ENCODE peak calls at places on chromosomes 1 and 21, in four cellular contexts. Q, Y, T and L are unnamed samples.

GRCh38 chr21:32951041-32951440 is 74.7 kb upstream of the OLIG2 start:
- DNase-seq in Q (no peak), T (no peak), Y (no peak), L (no peak)

GRCh38 chr1:169860187-169860586 is 33.5 kb downstream of the SCYL3 start:
- DNase-seq in Y (no peak), T (no peak), Q (no peak), L (no peak)

GRCh38 chr1:55428944-55429931 is 214.1 kb upstream of the USP24 start:
- DNase-seq in T (peak; percentile 69), Q (peak; percentile 61), Y (peak; percentile 24), L (peak; percentile 60)

GRCh38 chr1:23999156-23999671 is 19.1 kb upstream of the SRSF10 start:
- DNase-seq in T (no peak), Q (no peak), Y (no peak), L (no peak)

GRCh38 chr1:114130846-114131525 is 22.7 kb downstream of the SYT6 start:
- DNase-seq in Y (no peak), T (no peak), Q (no peak), L (no peak)

GRCh38 chr1:228463559-228464455 is 23.4 kb upstream of the RNF187 start:
- DNase-seq in T (peak; percentile 27), Y (no peak), Q (no peak), L (no peak)

GRCh38 chr1:153288634-153289275 is 24.0 kb downstream of the PGLYRP3 start:
- DNase-seq in T (no peak), Q (peak; percentile 78), Y (no peak), L (no peak)

GRCh38 chr1:65048325-65048724 is 82.0 kb upstream of the JAK1 start:
- DNase-seq in T (no peak), Q (no peak), Y (no peak), L (no peak)

GRCh38 chr1:244104309-244105060 is 53.4 kb downstream of the ZBTB18 start:
- DNase-seq in Q (no peak), Y (no peak), T (no peak), L (no peak)

GRCh38 chr1:244599937-244600350 is 53.0 kb upstream of the DESI2 start:
- DNase-seq in Y (peak; percentile 33), Q (no peak), T (peak; percentile 37), L (no peak)

GRCh38 chr1:27321813-27322568 is at the start of gene TMEM222:
- DNase-seq in Y (peak; percentile 96), T (peak; percentile 98), Q (peak; percentile 100), L (peak; percentile 99)
- TF ChIP-seq CTCF in Y (peak; percentile 50), T (no peak), Q (peak; percentile 44), L (peak; percentile 29)

DNA sequence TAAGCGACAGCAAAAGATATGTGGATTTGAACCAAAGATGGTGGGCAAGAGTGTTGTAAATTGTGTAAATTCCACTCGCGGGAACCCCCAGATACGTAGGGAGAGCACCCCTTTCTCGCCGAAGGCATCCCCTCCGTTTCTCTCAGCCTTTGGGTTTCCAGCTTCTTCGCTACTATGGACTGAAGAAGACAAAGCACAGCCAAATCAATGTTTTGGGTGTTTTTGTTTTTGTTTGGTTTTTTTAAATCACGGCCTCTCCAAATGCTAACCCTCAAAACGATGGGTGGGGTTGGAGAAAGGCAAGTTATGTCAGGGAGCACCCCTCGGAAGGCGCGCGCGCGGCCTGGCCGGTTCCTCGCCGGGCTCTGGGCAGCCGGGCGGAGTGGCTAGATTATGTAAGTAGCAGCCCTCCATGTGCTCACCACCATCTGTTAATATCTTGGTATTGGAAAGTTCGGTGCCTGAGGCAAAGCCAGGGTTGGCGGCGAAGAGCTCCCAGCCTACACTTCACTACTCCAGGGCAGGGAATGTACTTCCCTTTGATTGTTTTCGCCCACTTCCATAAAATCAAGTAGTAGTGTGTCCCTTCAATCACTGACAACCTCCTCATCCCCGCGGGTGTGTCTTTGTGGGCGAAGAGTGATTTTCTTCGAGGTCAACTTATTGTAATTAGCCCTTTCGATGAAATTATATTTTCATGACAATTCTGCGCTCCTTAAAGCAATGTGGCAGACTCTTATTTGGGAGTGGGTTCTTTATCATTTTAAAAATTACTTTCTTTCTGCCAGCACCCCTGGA is 4.0 kb upstream of the PROX1 start:
- DNase-seq in Y (no peak), Q (peak; percentile 45), T (no peak), L (no peak)
- H3K4me3 ChIP-seq in Y (no peak overlapping the region), Q (no peak overlapping the region), T (no peak overlapping the region), L (no peak overlapping the region)

DNA sequence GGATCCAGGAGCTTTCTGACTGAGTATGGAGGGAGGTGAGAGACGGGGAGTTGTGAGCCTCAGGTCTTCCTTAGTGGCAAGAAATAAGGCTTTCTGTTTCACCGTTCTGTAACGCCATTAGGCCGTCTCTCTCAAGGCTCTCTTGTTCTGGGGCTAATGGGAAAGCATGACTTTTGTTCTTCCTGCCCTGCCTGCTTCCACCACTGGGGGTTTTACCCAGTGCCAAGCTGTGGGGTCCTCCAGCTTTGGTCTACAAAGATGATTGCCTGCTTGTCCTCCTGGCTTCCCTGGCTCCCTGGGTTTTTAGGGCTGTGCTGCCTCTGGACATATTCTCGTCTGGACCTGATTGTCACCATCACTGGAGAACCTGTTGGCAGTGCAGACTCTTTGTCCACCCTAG is 74.8 kb upstream of the TINAGL1 start:
- DNase-seq in Q (no peak), Y (no peak), T (no peak), L (no peak)
- TF ChIP-seq CTCF in Q (no peak), Y (no peak), T (no peak), L (no peak)

DNA sequence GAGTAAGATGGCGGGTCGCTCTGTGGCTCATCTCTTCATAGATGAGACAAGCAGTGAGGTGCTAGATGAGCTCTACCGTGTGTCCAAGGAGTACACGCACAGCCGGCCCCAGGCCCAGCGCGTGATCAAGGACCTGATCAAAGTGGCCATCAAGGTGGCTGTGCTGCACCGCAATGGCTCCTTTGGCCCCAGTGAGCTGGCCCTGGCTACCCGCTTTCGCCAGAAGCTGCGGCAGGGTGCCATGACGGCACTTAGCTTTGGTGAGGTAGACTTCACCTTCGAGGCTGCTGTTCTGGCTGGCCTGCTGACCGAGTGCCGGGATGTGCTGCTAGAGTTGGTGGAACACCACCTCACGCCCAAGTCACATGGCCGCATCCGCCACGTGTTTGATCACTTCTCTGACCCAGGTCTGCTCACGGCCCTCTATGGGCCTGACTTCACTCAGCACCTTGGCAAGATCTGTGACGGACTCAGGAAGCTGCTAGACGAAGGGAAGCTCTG is 2.4 kb downstream of the TNFAIP8L2 start:
- DNase-seq in Q (peak; percentile 81), Y (no peak), T (no peak), L (no peak)
- H3K4me3 ChIP-seq in Q (peak overlapping the region; percentile 57), Y (no peak overlapping the region), T (no peak overlapping the region), L (no peak overlapping the region)

GRCh38 chr1:41866285-41866684 is 52.4 kb downstream of the HIVEP3 start:
- DNase-seq in Y (no peak), Q (no peak), T (no peak), L (no peak)

GRCh38 chr1:41861509-41862410 is 57.0 kb downstream of the HIVEP3 start:
- DNase-seq in Y (peak; percentile 26), Q (no peak), T (no peak), L (no peak)

GRCh38 chr1:41864471-41865040 is 54.2 kb downstream of the HIVEP3 start:
- DNase-seq in Y (no peak), T (no peak), Q (no peak), L (no peak)

GRCh38 chr1:41862411-41863221 is 56.1 kb downstream of the HIVEP3 start:
- DNase-seq in T (no peak), Q (no peak), Y (no peak), L (no peak)

DNA sequence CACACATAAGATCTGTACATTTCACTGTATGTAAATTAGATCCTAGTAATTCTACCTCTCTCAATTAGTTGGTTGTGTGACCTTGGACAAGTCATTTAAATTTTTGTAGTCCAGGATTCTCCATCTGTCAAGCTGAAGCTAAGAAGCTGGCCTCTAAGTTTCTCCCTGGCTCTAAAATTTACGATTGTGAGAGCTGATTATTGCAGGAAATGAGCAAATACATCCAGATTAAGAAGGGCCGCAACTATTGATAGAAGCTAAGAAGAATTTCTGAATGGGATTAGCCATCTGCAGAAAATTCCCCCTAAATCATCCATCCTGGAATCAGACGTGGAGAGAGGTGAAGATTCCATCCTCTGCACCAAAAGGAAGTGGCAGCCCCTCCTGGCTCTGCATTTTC is 55.0 kb downstream of the HIVEP3 start:
- DNase-seq in T (no peak), Y (no peak), Q (no peak), L (no peak)
- TF ChIP-seq CTCF in T (no peak), Y (no peak), Q (no peak), L (no peak)